ENCODE peak calls at places on chromosome 16, in eight cellular contexts. A is glomerular endothelial cell; S is stimulated activated naive B cell treated with anti-CD40 and anti-IgM and Interleukin-4, amounts not matched to agents 10 μg/mL and 1 μg/mL and 100 μg/mL, for 72 hours; G is iris pigment epithelial cell; V is C1 segment of cervical spinal cord; U is amygdala; K is anterior cingulate cortex; F is natural killer cell treated with Interleukin-12 subunit alpha and Interleukin-12 subunit beta and Interleukin-15 and Interleukin-18, amount 100 ng/mL, for 72 hours. P is an unnamed sample.

GRCh38 chr16:9256196-9256595 is 164.8 kb downstream of the HAPSTR1 start:
- DNase-seq in A (no peak), F (no peak), V (no peak), G (no peak), U (no peak), S (peak), K (no peak), P (no peak)

GRCh38 chr16:10668322-10669045 is 26.2 kb downstream of the TEKT5 start:
- DNase-seq in S (no peak), K (peak), G (peak), F (no peak), V (peak), A (no peak), U (no peak), P (no peak)

GRCh38 chr16:27706803-27707685 is 157.1 kb downstream of the KATNIP start:
- DNase-seq in U (no peak), V (no peak), A (no peak), S (no peak), K (no peak), F (no peak), G (no peak), P (no peak)

GRCh38 chr16:85120006-85120340 is 7.7 kb upstream of the CIBAR2 start:
- DNase-seq in A (no peak), K (no peak), G (no peak), F (no peak), V (no peak), S (no peak), U (no peak), P (no peak)

GRCh38 chr16:30473231-30474061 is 904 bp downstream of the ITGAL start:
- DNase-seq in A (no peak), F (peak), V (peak), S (peak), K (no peak), U (no peak), G (no peak), P (no peak)

GRCh38 chr16:4092547-4093265 is 23.5 kb downstream of the ADCY9 start:
- DNase-seq in S (no peak), V (no peak), U (no peak), K (no peak), G (no peak), A (no peak), F (no peak), P (no peak)

GRCh38 chr16:2243781-2244180 is 7.5 kb downstream of the DNASE1L2 start:
- DNase-seq in K (no peak), U (no peak), F (peak), G (no peak), S (no peak), V (no peak), A (no peak), P (no peak)

GRCh38 chr16:84462296-84463210 is 41.9 kb downstream of the MEAK7 start:
- DNase-seq in S (no peak), V (no peak), K (no peak), G (no peak), A (no peak), F (peak), U (no peak), P (no peak)

GRCh38 chr16:17414421-17414820 is 56.3 kb downstream of the XYLT1 start:
- DNase-seq in K (no peak), G (no peak), S (peak), F (peak), U (no peak), V (no peak), A (no peak), P (no peak)

GRCh38 chr16:70589998-70590471 is 56.3 kb upstream of the IL34 start:
- DNase-seq in F (no peak), A (no peak), V (no peak), G (peak), S (no peak), U (no peak), K (no peak), P (no peak)

GRCh38 chr16:54028013-54028412 is 258.6 kb downstream of the IRX3 start:
- DNase-seq in G (no peak), F (no peak), K (no peak), A (no peak), U (no peak), S (no peak), V (no peak), P (no peak)

GRCh38 chr16:55506083-55506482 is 2.8 kb upstream of the LPCAT2 start:
- DNase-seq in K (no peak), U (no peak), A (no peak), S (no peak), V (no peak), F (no peak), G (no peak), P (no peak)

P was measured in AG09309.